ENCODE peak calls at places on chromosomes 7 and 10, in seven cellular contexts. F is psoas muscle, Q is retinal pigment epithelial cell, C is GM06990, A is right lobe of liver, S is dorsolateral prefrontal cortex, N is AG04450. T is an unnamed sample.

GRCh38 chr10:114246679-114247305 is 7.7 kb downstream of the VWA2 start:
- DNase-seq in Q (no peak), C (no peak), A (no peak), S (no peak), F (no peak), N (no peak), T (no peak)

GRCh38 chr7:42621543-42622219 is 290.2 kb downstream of the C7orf25 start:
- DNase-seq in C (no peak), Q (no peak), S (no peak), A (no peak), F (no peak), N (no peak), T (no peak)

GRCh38 chr7:120931243-120931642 is 19.3 kb upstream of the ING3 start:
- DNase-seq in C (no peak), S (no peak), A (no peak), N (no peak), Q (no peak), F (no peak), T (no peak)

GRCh38 chr7:69932034-69932628 is 333.9 kb downstream of the AUTS2 start:
- DNase-seq in S (no peak), F (no peak), C (no peak), Q (no peak), N (peak; percentile 1), A (no peak), T (peak; percentile 24)

GRCh38 chr10:43981232-43981631 is 332.6 kb upstream of the ZNF32 start:
- DNase-seq in N (no peak), A (no peak), S (no peak), Q (no peak), F (no peak), C (no peak), T (no peak)

GRCh38 chr10:32253300-32253699 is 93.7 kb downstream of the EPC1 start:
- DNase-seq in N (no peak), S (no peak), C (no peak), A (no peak), Q (no peak), F (no peak), T (no peak)

GRCh38 chr10:91589015-91589655 is 43.7 kb downstream of the PPP1R3C start:
- DNase-seq in S (no peak), Q (no peak), F (no peak), N (no peak), C (no peak), A (no peak), T (peak; percentile 55)

GRCh38 chr7:1742555-1743303 is 72.7 kb downstream of the ELFN1 start:
- DNase-seq in S (peak; percentile 38), A (peak; percentile 77), N (no peak), C (no peak), F (peak; percentile 53), Q (peak; percentile 20), T (peak; percentile 46)

GRCh38 chr10:125084191-125085186 is 75.9 kb downstream of the CTBP2 start:
- DNase-seq in A (peak; percentile 78), C (no peak), Q (peak; percentile 93), F (peak; percentile 74), N (peak; percentile 78), S (no peak), T (peak; percentile 59)

GRCh38 chr10:62182171-62182570 is 86.5 kb downstream of the RTKN2 start:
- DNase-seq in N (no peak), F (no peak), S (no peak), A (no peak), Q (no peak), C (no peak), T (no peak)

GRCh38 chr7:3326246-3326645 is 25.2 kb downstream of the SDK1 start:
- DNase-seq in A (no peak), S (no peak), N (no peak), Q (no peak), F (no peak), C (no peak), T (no peak)

GRCh38 chr10:22029450-22030236 is 26.1 kb upstream of the DNAJC1 start:
- DNase-seq in N (no peak), C (no peak), S (no peak), F (no peak), Q (no peak), A (no peak), T (no peak)

GRCh38 chr10:78426181-78426580 is 392.5 kb downstream of the RPS24 start:
- DNase-seq in N (no peak), Q (no peak), C (no peak), S (no peak), F (no peak), A (no peak), T (no peak)

GRCh38 chr10:79226391-79227245 is 120.7 kb upstream of the PPIF start:
- DNase-seq in F (no peak), A (no peak), C (no peak), N (no peak), Q (no peak), S (no peak), T (no peak)

GRCh38 chr7:8277394-8277982 is 15.5 kb upstream of the ICA1 start:
- DNase-seq in A (no peak), F (no peak), Q (no peak), C (no peak), N (no peak), S (no peak), T (no peak)

GRCh38 chr10:32175629-32176028 is 119.4 kb upstream of the KIF5B start:
- DNase-seq in A (no peak), F (no peak), Q (no peak), N (no peak), S (no peak), C (no peak), T (no peak)

GRCh38 chr7:87219545-87220025 is at the start of gene TMEM243:
- DNase-seq in C (peak; percentile 93), A (peak; percentile 85), N (peak; percentile 44), S (peak; percentile 40), F (peak; percentile 85), Q (no peak), T (peak; percentile 73)
- TF ChIP-seq CTCF in C (peak; percentile 61), A (no peak), N (peak; percentile 14), S (peak; percentile 33), F (no peak), Q (no peak), T (no peak)

GRCh38 chr7:151349507-151349853 is 7.9 kb downstream of the NUB1 start:
- DNase-seq in Q (no peak), A (no peak), C (peak; percentile 59), S (no peak), N (no peak), F (no peak), T (no peak)

GRCh38 chr7:151352512-151352911 is 10.9 kb downstream of the NUB1 start:
- DNase-seq in C (no peak), F (no peak), S (no peak), A (no peak), Q (no peak), N (no peak), T (no peak)

GRCh38 chr7:151351967-151352366 is 10.4 kb downstream of the NUB1 start:
- DNase-seq in C (peak; percentile 57), Q (no peak), N (no peak), A (no peak), F (no peak), S (no peak), T (no peak)

GRCh38 chr7:151348970-151349369 is 7.4 kb downstream of the NUB1 start:
- DNase-seq in F (no peak), Q (no peak), S (no peak), C (peak; percentile 16), A (no peak), N (no peak), T (no peak)

DNA sequence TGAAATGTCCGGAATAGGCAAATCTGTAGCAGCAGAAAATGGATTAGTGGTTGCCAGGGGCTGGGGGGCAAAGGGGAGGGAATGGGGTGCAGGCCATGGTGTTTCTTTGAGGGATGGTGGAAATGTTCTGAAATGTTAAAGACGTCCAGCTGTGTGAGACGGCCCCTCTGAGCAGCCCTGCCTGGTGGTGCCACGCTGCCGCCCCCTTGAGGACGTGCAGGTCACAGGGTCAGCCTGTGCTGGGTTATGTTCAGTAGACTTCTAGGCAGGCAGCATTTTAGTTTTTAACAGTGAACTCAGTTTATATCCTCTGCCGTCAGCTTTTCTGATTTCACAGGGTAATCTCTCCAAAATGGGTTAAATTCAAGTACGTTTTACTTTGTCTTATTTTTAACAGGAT is 9.4 kb downstream of the NUB1 start:
- DNase-seq in S (no peak), C (peak; percentile 65), A (no peak), N (no peak), F (no peak), Q (no peak), T (no peak)
- TF ChIP-seq CTCF in S (no peak), C (peak; percentile 85), A (peak; percentile 16), N (no peak), F (no peak), Q (peak; percentile 40), T (no peak)

GRCh38 chr7:128858380-128859231 is 4.0 kb upstream of the ATP6V1F start:
- DNase-seq in Q (no peak), C (no peak), S (no peak), A (no peak), F (peak; percentile 73), N (no peak), T (peak; percentile 52)

GRCh38 chr7:128859232-128860157 is 3.2 kb upstream of the ATP6V1F start:
- DNase-seq in F (no peak), S (no peak), Q (no peak), N (no peak), A (no peak), C (no peak), T (peak; percentile 54)

GRCh38 chr7:128861957-128862570 is 592 bp upstream of the ATP6V1F start:
- DNase-seq in S (no peak), A (no peak), Q (no peak), N (no peak), F (no peak), C (no peak), T (no peak)

GRCh38 chr7:128862571-128863432 is at the start of gene ATP6V1F:
- DNase-seq in A (peak; percentile 97), N (peak; percentile 92), S (peak; percentile 95), Q (peak; percentile 86), F (peak; percentile 97), C (peak; percentile 99), T (peak; percentile 97)

GRCh38 chr7:128860158-128861073 is 2.2 kb upstream of the ATP6V1F start:
- DNase-seq in N (peak; percentile 46), S (no peak), C (no peak), A (no peak), F (no peak), Q (no peak), T (no peak)
- TF ChIP-seq CTCF in N (peak; percentile 40), S (no peak), C (peak; percentile 22), A (no peak), F (no peak), Q (peak; percentile 37), T (no peak)

DNA sequence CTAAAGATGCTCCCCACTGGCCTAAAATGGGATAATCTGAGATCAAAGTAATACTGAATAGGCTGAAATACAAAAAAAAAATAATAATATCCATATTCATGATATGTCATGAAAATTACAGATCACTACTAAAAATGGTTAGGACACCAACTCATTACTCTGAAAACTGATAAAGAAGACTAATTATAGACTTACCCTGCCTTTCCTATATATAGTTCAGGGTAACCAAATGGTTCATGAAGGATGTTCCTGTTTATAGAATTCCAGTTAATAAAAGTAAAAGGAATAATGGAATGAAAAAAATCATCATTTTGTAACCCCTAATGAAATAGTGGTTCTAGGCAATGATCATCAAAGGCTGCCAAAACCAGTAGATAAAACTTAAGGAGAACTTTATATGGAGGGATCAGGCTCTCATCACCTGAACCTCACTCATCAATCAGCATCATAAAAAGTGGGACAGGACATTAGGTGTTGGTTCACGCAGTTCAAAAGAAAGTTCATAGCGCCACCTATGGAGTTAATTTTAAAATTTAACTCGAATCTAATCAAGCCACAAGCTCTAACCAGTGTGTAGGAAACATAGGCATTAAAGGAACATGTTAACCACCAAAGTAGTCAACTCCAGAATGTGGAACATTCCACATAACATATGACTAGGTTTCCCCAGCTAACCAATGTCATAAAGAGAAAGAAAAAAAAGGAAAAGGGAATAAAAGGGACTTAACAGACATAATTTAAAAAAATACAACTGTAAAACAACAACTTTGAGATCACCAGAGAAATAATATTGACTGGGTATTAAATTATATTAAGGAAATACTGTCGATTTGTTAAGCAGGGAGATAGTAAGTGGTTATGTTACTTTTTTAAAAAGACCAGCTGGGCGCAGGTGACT is 35.7 kb downstream of the P4HA1 start:
- DNase-seq in A (no peak), F (no peak), N (no peak), Q (no peak), C (no peak), S (no peak), T (no peak)
- TF ChIP-seq CTCF in A (peak; percentile 38), F (peak; percentile 33), N (peak; percentile 48), Q (peak; percentile 50), C (peak; percentile 45), S (peak; percentile 45), T (peak; percentile 34)